ENCODE peak calls at places on chromosomes 6 and 20, in six cellular contexts. T is upper lobe of left lung, F is stomach, U is endothelial cell of umbilical vein, A is breast epithelium, G is transverse colon. S is an unnamed sample.

GRCh38 chr20:48949304-48950170 is 28.0 kb downstream of the ARFGEF2 start:
- DNase-seq in T (peak), F (peak), U (no peak), A (no peak), G (peak), S (no peak)

GRCh38 chr6:169990095-169991030 is 238.9 kb downstream of the ERMARD start:
- DNase-seq in T (peak), F (peak), U (peak), A (no peak), G (peak), S (peak)

GRCh38 chr20:36836591-36837329 is 39.2 kb upstream of the TLDC2 start:
- DNase-seq in T (peak), F (peak), U (peak), A (no peak), G (peak), S (peak)

GRCh38 chr6:152225231-152225934 is 411.8 kb downstream of the SYNE1 start:
- DNase-seq in T (no peak), F (no peak), U (no peak), A (no peak), G (no peak), S (no peak)

GRCh38 chr6:72522735-72523141 is 99.1 kb upstream of the KCNQ5 start:
- DNase-seq in T (no peak), F (no peak), U (no peak), A (no peak), G (no peak), S (no peak)

GRCh38 chr6:143328885-143329284 is 121.6 kb downstream of the ADAT2 start:
- DNase-seq in T (no peak), F (no peak), U (peak), A (no peak), G (no peak), S (no peak)

GRCh38 chr6:135481786-135482369 is 15.7 kb downstream of the AHI1 start:
- DNase-seq in T (no peak), F (no peak), U (peak), A (no peak), G (no peak), S (no peak)

GRCh38 chr6:56752009-56752408 is 109.3 kb upstream of the DST start:
- DNase-seq in T (peak), F (no peak), U (no peak), A (no peak), G (no peak), S (no peak)

GRCh38 chr6:143260857-143261256 is 189.6 kb downstream of the ADAT2 start:
- DNase-seq in T (no peak), F (no peak), U (no peak), A (no peak), G (no peak), S (no peak)

GRCh38 chr6:119147101-119148053 is 68.9 kb upstream of the FAM184A start:
- DNase-seq in T (peak), F (peak), U (peak), A (no peak), G (peak), S (peak)

GRCh38 chr6:5142131-5142530 is 57.0 kb downstream of the PPP1R3G start:
- DNase-seq in T (no peak), F (no peak), U (no peak), A (no peak), G (no peak), S (no peak)

GRCh38 chr6:5146396-5146795 is 61.3 kb downstream of the PPP1R3G start:
- DNase-seq in T (no peak), F (no peak), U (no peak), A (no peak), G (no peak), S (no peak)

GRCh38 chr6:5141046-5141445 is 55.9 kb downstream of the PPP1R3G start:
- DNase-seq in T (no peak), F (no peak), U (no peak), A (no peak), G (no peak), S (no peak)

GRCh38 chr6:5142915-5143314 is 57.8 kb downstream of the PPP1R3G start:
- DNase-seq in T (no peak), F (no peak), U (no peak), A (no peak), G (no peak), S (no peak)

DNA sequence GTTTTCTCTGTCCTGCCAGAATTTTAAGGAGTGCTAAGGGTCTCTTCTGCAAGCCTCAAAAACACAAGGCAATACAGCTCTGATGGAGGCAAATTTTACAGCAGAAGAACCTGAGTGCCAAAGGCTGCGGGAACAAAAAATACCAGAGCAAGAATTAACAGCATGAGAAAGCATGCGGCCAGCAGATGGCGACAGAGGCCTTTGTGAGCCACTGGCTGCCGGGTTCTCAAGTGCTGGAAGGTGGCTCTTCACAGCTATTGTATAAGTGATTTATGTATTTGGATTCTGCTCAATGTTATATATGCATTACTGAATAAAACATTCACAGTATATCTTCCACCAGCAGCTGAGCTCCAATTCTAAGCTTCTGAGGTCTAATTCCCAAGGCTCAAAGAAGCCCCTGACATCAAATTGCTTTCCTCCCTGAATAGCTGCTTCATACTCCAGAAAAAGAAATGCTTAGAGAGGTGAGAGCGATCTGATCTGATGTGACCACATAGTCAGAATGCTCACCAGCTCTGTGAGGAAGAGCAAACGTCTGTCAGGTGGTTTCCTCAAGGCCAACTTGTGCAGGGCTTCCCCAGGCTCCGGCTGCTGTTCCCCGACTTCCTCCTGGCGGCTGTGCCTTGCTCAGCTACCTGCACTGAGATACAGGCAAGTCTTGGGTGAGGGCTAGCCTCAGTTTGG is 58.6 kb downstream of the PPP1R3G start:
- DNase-seq in T (peak), F (peak), U (peak), A (peak), G (peak), S (peak)
- H3K27ac ChIP-seq in T (no peak), F (no peak), U (no peak), A (no peak), G (no peak), S (no peak)

GRCh38 chr6:43009124-43009523 is 4.6 kb downstream of the MEA1 start:
- DNase-seq in T (no peak), F (peak), U (peak), A (no peak), G (no peak), S (no peak)
- TF ChIP-seq POLR2AphosphoS5 in T (no peak), F (no peak), U (no peak), A (no peak), G (no peak), S (no peak)

DNA sequence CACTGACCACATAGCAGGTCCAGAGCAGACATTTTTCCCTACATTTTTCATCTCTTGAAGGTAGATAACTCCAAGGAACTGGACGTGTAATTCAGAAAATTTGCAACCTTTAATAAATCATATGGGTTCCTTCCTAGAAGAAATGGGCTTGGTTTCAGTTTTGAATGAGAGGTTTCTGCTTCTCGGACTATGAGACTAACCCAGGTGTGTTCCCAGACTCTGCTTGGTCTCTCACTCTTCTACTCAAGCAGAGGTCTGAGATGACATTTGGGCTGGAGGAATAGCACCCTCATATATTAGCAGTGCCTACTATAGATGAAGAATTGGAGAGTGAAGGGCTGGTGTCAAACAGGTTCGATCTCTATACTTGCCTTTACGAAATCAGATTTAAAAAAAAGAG is 231.2 kb downstream of the DOK5 start:
- DNase-seq in T (no peak), F (no peak), U (no peak), A (no peak), G (no peak), S (no peak)
- H3K27ac ChIP-seq in T (no peak), F (no peak), U (no peak), A (no peak), G (no peak), S (no peak)

GRCh38 chr6:133705071-133705470 is 183.8 kb upstream of the TCF21 start:
- DNase-seq in T (no peak), F (no peak), U (no peak), A (no peak), G (no peak), S (no peak)

GRCh38 chr6:133704371-133704770 is 184.5 kb upstream of the TCF21 start:
- DNase-seq in T (no peak), F (no peak), U (no peak), A (no peak), G (no peak), S (no peak)

GRCh38 chr6:133698272-133698671 is 190.6 kb upstream of the TCF21 start:
- DNase-seq in T (no peak), F (no peak), U (no peak), A (no peak), G (no peak), S (no peak)

GRCh38 chr6:133699986-133700385 is 188.9 kb upstream of the TCF21 start:
- DNase-seq in T (no peak), F (no peak), U (no peak), A (no peak), G (no peak), S (no peak)

GRCh38 chr6:133701633-133702331 is 187.1 kb upstream of the TCF21 start:
- DNase-seq in T (no peak), F (no peak), U (no peak), A (no peak), G (no peak), S (no peak)
- TF ChIP-seq POLR2AphosphoS5 in T (peak), F (no peak), U (no peak), A (no peak), G (peak), S (no peak)